ENCODE peak calls at places on chromosomes 6 and 20, in five cellular contexts. V is tibial nerve, E is IMR-90, U is uterus, J is adrenal gland. Z is an unnamed sample.

GRCh38 chr6:90790058-90790457 is 203.2 kb upstream of the MAP3K7 start:
- DNase-seq in E (peak), V (no peak), J (no peak), U (no peak), Z (no peak)

GRCh38 chr20:34333786-34334185 is 29.3 kb upstream of the ITCH start:
- DNase-seq in V (no peak), U (no peak), J (no peak), E (no peak), Z (no peak)

GRCh38 chr6:105869835-105870506 is 216.2 kb upstream of the PRDM1 start:
- DNase-seq in J (no peak), U (no peak), V (no peak), E (no peak), Z (no peak)

GRCh38 chr6:11918021-11918738 is 93.9 kb upstream of the HIVEP1 start:
- DNase-seq in U (no peak), J (no peak), V (no peak), E (peak), Z (no peak)

GRCh38 chr6:14453712-14454466 is 336.3 kb downstream of the CD83 start:
- DNase-seq in U (no peak), E (no peak), V (no peak), J (no peak), Z (no peak)

GRCh38 chr6:22447191-22447590 is 122.2 kb upstream of the HDGFL1 start:
- DNase-seq in J (peak), U (no peak), E (no peak), V (no peak), Z (no peak)

GRCh38 chr6:53321701-53322100 is 27.0 kb downstream of the ELOVL5 start:
- DNase-seq in J (no peak), U (no peak), E (no peak), V (no peak), Z (no peak)

GRCh38 chr20:25082498-25082873 is 545 bp upstream of the VSX1 start:
- DNase-seq in V (no peak), E (no peak), J (no peak), U (no peak), Z (no peak)

GRCh38 chr6:167742719-167743303 is 83.9 kb upstream of the AFDN start:
- DNase-seq in E (no peak), U (no peak), V (no peak), J (no peak), Z (peak)

GRCh38 chr6:148758492-148758891 is 11.7 kb downstream of the UST start:
- DNase-seq in J (no peak), E (no peak), U (no peak), V (peak), Z (no peak)

DNA sequence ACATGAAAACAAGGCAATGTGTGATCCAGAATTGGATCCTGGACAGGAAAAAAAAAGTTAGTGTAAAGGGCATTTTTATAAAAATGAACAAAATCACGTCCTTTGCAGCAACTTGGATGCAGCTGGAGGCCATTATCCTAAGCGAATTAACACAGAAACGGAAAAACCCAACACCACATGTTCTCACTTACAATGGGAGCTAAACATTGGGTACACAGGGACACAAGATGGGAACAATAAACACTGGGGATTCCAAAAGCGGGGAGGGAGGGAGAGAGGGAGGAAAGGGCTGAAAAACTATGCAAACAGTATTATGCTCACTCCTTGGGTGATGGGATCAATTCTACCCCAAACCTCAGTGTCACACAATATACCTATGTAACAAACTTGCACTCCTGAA is 91.4 kb upstream of the BTBD3 start:
- DNase-seq in E (no peak), V (no peak), U (no peak), J (no peak), Z (no peak)
- H3K4me3 ChIP-seq in E (no peak), V (no peak), U (no peak), J (no peak), Z (no peak)

DNA sequence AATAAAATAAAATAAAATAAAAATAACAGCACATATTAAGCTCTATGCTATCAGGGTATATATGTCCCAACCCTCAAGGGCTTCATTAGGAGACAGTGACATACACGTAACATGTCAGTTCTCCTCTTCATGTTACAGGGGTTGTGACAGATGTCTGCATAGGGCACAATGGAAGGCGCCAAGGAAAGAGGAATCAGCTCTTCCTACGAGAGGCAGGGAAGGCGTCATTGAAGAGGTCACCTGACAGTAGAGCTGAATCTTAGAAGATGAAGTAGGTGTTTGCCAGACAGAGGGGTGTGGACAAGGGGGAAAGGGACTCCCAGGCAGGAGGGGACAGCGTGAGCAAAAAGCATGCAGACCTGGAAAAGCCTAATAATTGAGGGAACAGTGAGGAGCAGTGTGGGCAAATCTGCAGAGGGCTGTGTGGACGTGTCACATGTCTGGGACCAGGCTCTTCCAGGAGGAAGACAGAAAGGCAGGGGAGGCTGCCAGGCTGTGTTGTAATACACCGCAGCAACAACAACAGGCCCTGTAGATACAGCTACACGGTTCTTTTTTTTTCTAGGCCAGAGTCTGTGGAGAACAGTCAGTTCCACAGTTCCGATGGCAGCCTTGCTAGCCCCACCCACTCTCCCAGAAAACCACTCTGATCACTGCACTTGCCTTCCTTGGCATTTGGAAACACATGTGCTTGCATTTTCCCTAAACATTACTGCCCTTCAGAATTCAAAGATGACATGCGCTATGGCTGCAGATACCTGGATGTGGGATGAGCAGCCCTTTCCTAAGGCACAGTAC is 2.5 kb upstream of the FKBP5 start:
- DNase-seq in V (peak), E (peak), U (peak), J (peak), Z (no peak)
- TF ChIP-seq POLR2A in V (peak), E (no peak), U (no peak), J (peak), Z (no peak)

GRCh38 chr6:31173406-31173805 is 2.9 kb upstream of the POU5F1 start:
- DNase-seq in J (no peak), U (no peak), V (no peak), E (no peak), Z (no peak)

GRCh38 chr6:31170987-31171671 is 647 bp upstream of the POU5F1 start:
- DNase-seq in V (no peak), E (no peak), U (no peak), J (no peak), Z (no peak)

GRCh38 chr6:31171931-31172882 is 1.7 kb upstream of the POU5F1 start:
- DNase-seq in V (no peak), E (no peak), U (no peak), J (no peak), Z (no peak)

GRCh38 chr6:31174378-31174777 is 3.9 kb upstream of the POU5F1 start:
- DNase-seq in V (no peak), U (no peak), E (no peak), J (no peak), Z (no peak)

GRCh38 chr6:31172973-31173384 is 2.5 kb upstream of the POU5F1 start:
- DNase-seq in E (no peak), U (no peak), J (no peak), V (no peak), Z (no peak)
- H3K4me3 ChIP-seq in E (no peak), U (no peak), J (no peak), V (no peak), Z (no peak)

DNA sequence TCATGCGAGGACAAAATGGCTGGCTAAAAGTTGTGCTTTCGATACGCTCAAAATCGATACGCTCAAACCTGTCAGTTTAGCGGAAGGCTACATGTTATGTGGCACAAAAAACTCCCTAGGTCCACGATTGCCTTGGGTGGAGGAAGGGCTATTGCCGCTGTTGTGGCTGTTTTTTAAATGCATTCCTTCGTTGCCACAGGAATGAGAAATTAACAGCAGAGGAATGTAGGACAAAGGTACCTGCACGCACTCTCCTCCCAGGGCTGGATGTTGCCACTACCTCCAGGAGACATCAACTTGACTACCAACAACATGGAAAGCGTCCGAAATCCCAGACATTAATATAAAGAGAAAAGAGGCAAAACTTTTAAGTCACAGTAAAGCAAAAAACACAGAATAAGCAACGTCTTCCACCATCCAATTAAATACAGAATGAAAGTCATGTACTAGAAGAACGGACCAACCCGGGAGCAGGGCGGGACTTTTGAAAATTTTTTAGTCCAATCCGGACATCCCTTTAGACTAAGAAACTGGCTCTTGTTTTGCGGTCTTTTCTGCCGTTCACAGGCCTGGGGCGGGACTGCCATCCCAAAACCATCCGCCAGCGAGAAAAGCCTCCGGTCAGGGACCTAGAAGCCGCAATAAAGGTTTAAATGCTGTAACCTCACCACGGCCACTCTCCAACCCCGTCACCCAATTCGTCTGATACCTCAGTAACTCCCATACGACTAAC is 32.1 kb upstream of the HFE start:
- DNase-seq in U (peak), V (peak), J (peak), E (peak), Z (peak)
- TF ChIP-seq POLR2A in U (peak), V (peak), J (peak), E (peak), Z (no peak)

GRCh38 chr6:125668071-125668470 is 81.4 kb upstream of the HEY2 start:
- DNase-seq in E (no peak), J (no peak), U (no peak), V (no peak), Z (no peak)
- H3K4me3 ChIP-seq in E (no peak), J (no peak), U (no peak), V (no peak), Z (no peak)

DNA sequence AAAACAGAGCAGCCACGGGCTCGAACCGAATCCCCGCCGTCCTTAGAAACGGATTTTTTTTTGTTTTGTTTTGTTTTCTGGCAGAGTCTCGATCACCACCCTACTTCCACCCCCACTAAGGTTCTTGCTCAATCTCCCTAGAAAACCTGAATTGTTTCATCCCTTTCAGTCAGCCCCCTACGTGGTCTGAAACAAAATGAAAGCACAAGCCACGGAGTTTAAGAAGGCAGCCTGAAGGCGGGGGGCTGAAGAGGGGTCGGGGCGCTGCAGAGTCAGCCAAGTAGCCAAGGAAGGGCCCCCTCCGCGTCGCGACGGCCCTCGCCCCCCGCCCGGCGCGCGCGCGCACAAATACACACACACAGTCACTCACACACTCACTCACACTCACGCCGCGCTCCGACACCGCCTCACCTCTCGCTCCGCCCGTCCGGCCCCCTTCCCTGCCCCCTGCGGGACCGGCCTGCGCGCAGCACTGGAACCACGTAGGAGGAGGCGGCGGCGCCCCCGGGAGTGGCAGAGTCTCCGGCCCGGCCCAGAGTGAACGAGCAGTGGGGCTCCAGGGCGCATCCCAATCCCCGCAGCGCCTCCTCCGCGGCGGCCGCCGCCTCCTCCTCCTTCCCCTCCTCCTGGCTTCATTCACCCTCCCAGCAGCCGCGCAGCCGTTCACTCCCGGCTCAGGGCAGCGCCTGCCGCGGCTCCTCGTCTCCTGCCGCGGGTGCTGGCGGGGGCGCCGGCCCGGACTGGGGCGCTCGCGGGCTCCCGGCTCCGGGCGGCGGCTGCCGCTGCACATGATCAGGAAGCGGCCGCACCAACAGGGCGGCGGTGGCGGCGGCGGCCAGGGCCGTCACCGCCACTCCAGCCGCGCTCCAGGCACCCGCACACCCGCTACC is 1.4 kb downstream of the ATXN1 start:
- DNase-seq in J (peak), V (peak), E (peak), U (peak), Z (no peak)
- TF ChIP-seq POLR2A in J (peak), V (peak), E (peak), U (peak), Z (no peak)

DNA sequence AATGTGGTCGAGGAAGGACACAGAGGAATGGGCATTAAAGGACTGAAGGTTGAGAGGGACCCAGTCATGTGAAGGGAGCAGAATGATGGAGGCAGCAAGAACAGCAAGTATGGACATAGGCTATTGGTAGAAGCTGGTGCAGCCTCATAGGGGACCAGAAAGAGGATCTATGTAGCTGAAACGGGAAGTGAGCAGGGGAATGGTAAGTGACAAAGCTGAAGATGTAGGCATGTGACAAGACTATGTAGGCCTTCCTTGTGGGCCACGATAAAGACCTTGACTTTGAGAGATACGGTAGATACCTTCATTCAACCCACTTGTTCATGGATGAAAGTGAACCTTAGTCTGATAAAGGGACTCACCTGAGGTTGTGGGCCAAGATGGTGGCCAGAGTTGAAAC is 3.5 kb downstream of the CTNNBL1 start:
- DNase-seq in U (no peak), J (no peak), E (no peak), V (no peak), Z (no peak)
- H3K4me3 ChIP-seq in U (no peak), J (no peak), E (no peak), V (no peak), Z (no peak)

GRCh38 chr20:36463212-36464061 is 77.9 kb upstream of the MYL9 start:
- DNase-seq in E (no peak), J (no peak), U (no peak), V (no peak), Z (no peak)

GRCh38 chr20:36462440-36463211 is 78.7 kb upstream of the MYL9 start:
- DNase-seq in J (peak), V (peak), U (peak), E (peak), Z (no peak)

GRCh38 chr20:36466089-36466488 is 75.2 kb upstream of the MYL9 start:
- DNase-seq in E (no peak), J (no peak), V (no peak), U (no peak), Z (no peak)

GRCh38 chr20:36467076-36467999 is 74.0 kb upstream of the MYL9 start:
- DNase-seq in J (no peak), V (no peak), U (peak), E (no peak), Z (no peak)

DNA sequence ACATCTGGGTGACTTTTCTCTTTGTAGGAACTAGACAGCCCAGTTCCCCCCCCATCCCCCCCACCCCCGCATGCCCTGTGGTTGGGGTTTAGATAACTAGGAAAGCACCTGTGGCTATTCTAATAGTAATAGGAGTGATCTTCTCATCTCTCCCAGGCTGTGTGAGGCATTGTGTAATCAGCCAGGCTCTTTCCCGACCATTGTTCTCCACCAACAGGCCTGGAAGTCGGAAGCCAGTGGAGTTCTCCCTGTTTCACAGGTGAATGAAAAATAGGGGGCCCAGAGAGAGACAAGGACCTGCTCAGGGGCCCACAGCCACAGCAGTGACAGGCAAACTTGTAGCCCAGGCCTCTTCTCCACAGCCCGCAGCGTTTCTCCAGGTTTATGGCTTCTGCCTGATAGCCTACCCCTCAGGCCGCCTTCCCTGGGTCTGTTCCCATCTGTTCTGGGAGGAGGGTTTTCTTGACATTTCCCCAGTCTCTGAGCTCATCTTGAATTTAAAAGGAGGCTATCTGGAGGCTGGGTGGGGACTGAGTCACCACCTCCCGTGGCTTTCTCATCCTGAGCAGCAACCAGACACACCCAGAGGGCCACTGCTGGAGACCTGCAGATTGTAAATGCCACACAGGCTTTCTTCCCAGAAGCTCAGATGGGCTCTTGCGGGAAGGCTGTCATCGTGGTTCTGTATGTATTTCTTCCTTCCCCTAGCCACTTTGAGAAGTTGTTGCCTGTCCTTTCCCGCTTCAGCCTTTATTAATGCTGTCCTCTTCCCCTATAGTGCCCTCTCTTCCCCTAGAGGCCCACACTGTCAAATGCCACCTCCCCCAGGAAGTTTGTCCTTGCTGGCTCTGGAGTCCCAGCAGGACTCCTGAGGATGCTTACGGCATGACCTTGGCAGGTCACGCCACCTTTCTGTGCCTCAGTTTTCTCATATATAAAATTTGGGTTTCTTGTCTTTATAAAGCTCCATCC is 75.9 kb upstream of the MYL9 start:
- DNase-seq in E (peak), V (peak), U (peak), J (no peak), Z (peak)
- TF ChIP-seq POLR2A in E (no peak), V (peak), U (peak), J (peak), Z (no peak)

GRCh38 chr6:114125597-114125996 is 154.6 kb upstream of the HDAC2 start:
- DNase-seq in V (no peak), E (no peak), U (no peak), J (no peak), Z (no peak)
- H3K4me3 ChIP-seq in V (no peak), E (no peak), U (no peak), J (no peak), Z (no peak)

DNA sequence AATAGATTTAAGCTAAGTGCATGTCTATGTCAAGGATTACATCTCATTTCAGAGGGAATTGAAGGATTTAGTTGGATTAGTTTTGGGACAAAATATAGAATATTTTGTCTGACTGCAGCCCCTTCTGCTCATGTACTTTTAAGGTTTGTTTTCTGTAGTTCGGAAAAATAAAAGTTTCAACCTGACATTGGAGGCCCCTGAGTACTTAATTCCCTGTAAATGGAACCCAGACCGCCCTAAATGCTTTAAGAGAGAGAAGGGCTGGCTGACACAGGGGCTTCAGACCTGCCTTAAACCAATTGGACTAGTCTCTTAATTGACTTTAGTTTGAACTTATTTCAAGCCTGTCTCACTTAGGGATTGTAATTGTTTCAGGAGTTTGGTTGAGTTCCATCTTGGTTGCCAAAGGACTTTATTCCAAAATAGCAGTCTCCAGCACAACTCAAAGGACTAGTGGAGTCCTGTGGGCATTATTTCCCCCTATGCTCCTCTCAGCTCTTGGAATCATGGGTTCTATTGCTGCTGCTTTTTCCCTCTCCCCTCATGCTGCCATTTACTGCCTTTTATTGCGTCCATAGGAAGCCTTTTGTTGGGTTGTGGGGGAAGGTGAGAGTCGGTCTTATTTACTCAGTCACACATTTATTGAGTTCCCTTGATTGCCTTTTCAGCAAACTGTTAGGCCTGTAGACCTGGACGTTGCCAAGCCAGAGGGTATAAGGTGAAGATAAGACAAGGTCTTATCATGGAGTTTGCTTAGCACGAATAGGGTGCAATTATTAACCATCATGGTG is 14.5 kb downstream of the BRD2 start:
- DNase-seq in E (no peak), U (no peak), V (no peak), J (no peak), Z (no peak)
- TF ChIP-seq POLR2A in E (no peak), U (no peak), V (no peak), J (no peak), Z (no peak)